ENCODE peak calls at places on chromosomes 6 and 20, in nine cellular contexts. U, P, O, C, T, N, D, Q and F are unnamed samples.

GRCh38 chr6:23089981-23090380 is 520.6 kb downstream of the HDGFL1 start:
- DNase-seq in U (no peak), P (no peak), O (no peak), C (no peak), T (no peak), N (no peak), D (no peak), Q (no peak), F (no peak)

GRCh38 chr6:113662688-113663333 is 194.3 kb upstream of the MARCKS start:
- DNase-seq in U (no peak), P (no peak), O (no peak), C (peak; percentile 23), T (no peak), N (no peak), D (no peak), Q (no peak), F (no peak)

GRCh38 chr6:156840136-156840535 is 63.0 kb downstream of the ARID1B start:
- DNase-seq in U (no peak), P (no peak), O (no peak), C (no peak), T (no peak), N (no peak), D (no peak), Q (no peak), F (no peak)

GRCh38 chr20:33666293-33667244 is at the start of gene ACTL10:
- DNase-seq in U (peak; percentile 85), P (peak; percentile 95), O (peak; percentile 53), C (peak; percentile 97), T (peak; percentile 95), N (peak; percentile 97), D (peak; percentile 96), Q (peak; percentile 86), F (peak; percentile 97)

GRCh38 chr6:75450903-75451302 is 42.7 kb downstream of the FILIP1 start:
- DNase-seq in U (no peak), P (no peak), O (no peak), C (no peak), T (no peak), N (no peak), D (no peak), Q (no peak), F (no peak)

GRCh38 chr6:12896208-12896733 is 179.7 kb downstream of the PHACTR1 start:
- DNase-seq in U (no peak), P (no peak), O (no peak), C (no peak), T (no peak), N (no peak), D (no peak), Q (no peak), F (no peak)

GRCh38 chr6:25972128-25972527 is 9.5 kb downstream of the TRIM38 start:
- DNase-seq in U (no peak), P (no peak), O (no peak), C (no peak), T (no peak), N (no peak), D (no peak), Q (no peak), F (no peak)

GRCh38 chr20:9617940-9618339 is 103.5 kb downstream of the LAMP5 start:
- DNase-seq in U (no peak), P (peak; percentile 59), O (no peak), C (no peak), T (no peak), N (no peak), D (peak; percentile 20), Q (no peak), F (no peak)

GRCh38 chr6:152552616-152553209 is 84.4 kb downstream of the SYNE1 start:
- DNase-seq in U (no peak), P (peak; percentile 53), O (peak; percentile 2), C (peak; percentile 13), T (peak; percentile 37), N (peak; percentile 86), D (peak; percentile 78), Q (peak; percentile 22), F (peak; percentile 85)

GRCh38 chr6:170423814-170424633 is 117.5 kb downstream of the FAM120B start:
- DNase-seq in U (no peak), P (no peak), O (no peak), C (no peak), T (no peak), N (no peak), D (no peak), Q (no peak), F (no peak)

GRCh38 chr20:41577129-41578009 is 40.8 kb downstream of the CHD6 start:
- DNase-seq in U (no peak), P (no peak), O (no peak), C (no peak), T (no peak), N (no peak), D (no peak), Q (no peak), F (no peak)

GRCh38 chr6:38348366-38348765 is 291.4 kb downstream of the BTBD9 start:
- DNase-seq in U (no peak), P (no peak), O (no peak), C (no peak), T (no peak), N (no peak), D (no peak), Q (no peak), F (no peak)

GRCh38 chr6:31266721-31267360 is 5.1 kb downstream of the HLA-C start:
- DNase-seq in U (no peak), P (no peak), O (no peak), C (no peak), T (no peak), N (no peak), D (no peak), Q (no peak), F (no peak)

GRCh38 chr6:139109558-139109957 is 25.3 kb upstream of the HECA start:
- DNase-seq in U (peak; percentile 53), P (no peak), O (no peak), C (no peak), T (no peak), N (no peak), D (no peak), Q (no peak), F (no peak)

GRCh38 chr6:158131926-158132325 is 36.1 kb downstream of the SERAC1 start:
- DNase-seq in U (peak; percentile 12), P (no peak), O (no peak), C (peak; percentile 38), T (no peak), N (no peak), D (no peak), Q (no peak), F (no peak)

GRCh38 chr20:33030076-33030475 is 1.4 kb upstream of the BPIFB6 start:
- DNase-seq in U (no peak), P (no peak), O (no peak), C (no peak), T (no peak), N (no peak), D (no peak), Q (no peak), F (no peak)

GRCh38 chr6:151294561-151295101 is 54.9 kb downstream of the AKAP12 start:
- DNase-seq in U (no peak), P (no peak), O (no peak), C (no peak), T (no peak), N (no peak), D (no peak), Q (no peak), F (no peak)

GRCh38 chr6:139126255-139126654 is 8.6 kb upstream of the HECA start:
- DNase-seq in U (no peak), P (no peak), O (no peak), C (no peak), T (peak; percentile 55), N (no peak), D (peak; percentile 82), Q (no peak), F (no peak)

GRCh38 chr6:15337584-15337981 is 91.7 kb downstream of the JARID2 start:
- DNase-seq in U (no peak), P (no peak), O (no peak), C (no peak), T (no peak), N (no peak), D (no peak), Q (no peak), F (no peak)

GRCh38 chr20:343107-343506 is 3.8 kb upstream of the NRSN2 start:
- DNase-seq in U (no peak), P (no peak), O (no peak), C (no peak), T (no peak), N (no peak), D (no peak), Q (no peak), F (no peak)

GRCh38 chr6:15378864-15379263 is 133.0 kb downstream of the JARID2 start:
- DNase-seq in U (no peak), P (no peak), O (no peak), C (no peak), T (no peak), N (no peak), D (no peak), Q (no peak), F (no peak)

GRCh38 chr6:22149501-22150490 is 147.0 kb downstream of the PRL start:
- DNase-seq in U (no peak), P (peak; percentile 50), O (no peak), C (no peak), T (peak; percentile 86), N (no peak), D (peak; percentile 16), Q (no peak), F (no peak)

GRCh38 chr6:149488815-149489214 is 4.0 kb upstream of the ZC3H12D start:
- DNase-seq in U (no peak), P (no peak), O (no peak), C (no peak), T (no peak), N (no peak), D (no peak), Q (no peak), F (no peak)

GRCh38 chr6:6131492-6132109 is 124.9 kb upstream of the NRN1 start:
- DNase-seq in U (no peak), P (no peak), O (no peak), C (peak; percentile 56), T (no peak), N (no peak), D (peak; percentile 25), Q (no peak), F (no peak)

GRCh38 chr6:165218816-165219215 is 90.6 kb downstream of the C6orf118 start:
- DNase-seq in U (no peak), P (no peak), O (no peak), C (no peak), T (no peak), N (no peak), D (peak; percentile 26), Q (no peak), F (no peak)

GRCh38 chr20:40535816-40536215 is 153.2 kb downstream of the MAFB start:
- DNase-seq in U (no peak), P (no peak), O (no peak), C (no peak), T (no peak), N (no peak), D (no peak), Q (no peak), F (no peak)

GRCh38 chr6:32941412-32941784 is 570 bp upstream of the HLA-DMB start:
- DNase-seq in U (peak; percentile 60), P (no peak), O (no peak), C (peak; percentile 53), T (no peak), N (no peak), D (no peak), Q (peak; percentile 41), F (no peak)

GRCh38 chr6:100913400-100914276 is 32.5 kb upstream of the ASCC3 start:
- DNase-seq in U (no peak), P (no peak), O (no peak), C (no peak), T (no peak), N (no peak), D (no peak), Q (no peak), F (no peak)

GRCh38 chr6:143556529-143556928 is 45.0 kb upstream of the FUCA2 start:
- DNase-seq in U (no peak), P (no peak), O (no peak), C (no peak), T (peak; percentile 66), N (no peak), D (peak; percentile 87), Q (no peak), F (no peak)

GRCh38 chr6:151681426-151682059 is 125.9 kb upstream of the ESR1 start:
- DNase-seq in U (no peak), P (peak; percentile 2), O (no peak), C (no peak), T (no peak), N (no peak), D (peak; percentile 43), Q (no peak), F (no peak)

GRCh38 chr6:108260126-108260808 is 573 bp downstream of the SNX3 start:
- DNase-seq in U (peak; percentile 14), P (peak; percentile 55), O (no peak), C (peak; percentile 68), T (peak; percentile 3), N (no peak), D (peak; percentile 46), Q (no peak), F (peak; percentile 79)